ENCODE peak calls at places on chromosome 22, in ten cellular contexts. C is neural progenitor cell, U is heart left ventricle, R is uterus, L is A673, H is psoas muscle, V is fibroblast of lung, Q is stomach, G is HCT116, M is transverse colon. N is an unnamed sample. For H3K27me3, the result is how much of the 10 kb centered on the place peaks cover.

GRCh38 chr22:31229402-31230140 is 17.5 kb downstream of the LIMK2 start:
- DNase-seq in C (peak), U (peak), R (peak), L (peak), H (no peak), V (peak), Q (peak), G (no peak), M (peak), N (no peak)

GRCh38 chr22:49721211-49721763 is 106.4 kb downstream of the BRD1 start:
- DNase-seq in C (no peak), U (no peak), R (no peak), L (no peak), H (no peak), V (no peak), Q (no peak), G (no peak), M (no peak), N (no peak)

GRCh38 chr22:43860126-43860525 is 2.2 kb downstream of the SULT4A1 start:
- DNase-seq in C (no peak), U (no peak), R (no peak), L (no peak), H (peak), V (no peak), Q (no peak), G (no peak), M (no peak), N (no peak)

GRCh38 chr22:25403752-25404471 is 160.6 kb upstream of the GRK3 start:
- DNase-seq in C (peak), U (no peak), R (no peak), L (peak), H (no peak), V (peak), Q (no peak), G (no peak), M (no peak), N (no peak)

GRCh38 chr22:22210375-22210774 is 34.2 kb upstream of the VPREB1 start:
- DNase-seq in C (no peak), U (no peak), R (no peak), L (no peak), H (no peak), V (peak), Q (no peak), G (peak), M (no peak), N (peak)

GRCh38 chr22:43521716-43522115 is 109.9 kb downstream of the MPPED1 start:
- DNase-seq in C (no peak), U (no peak), R (no peak), L (no peak), H (no peak), V (no peak), Q (no peak), G (no peak), M (no peak), N (peak)

GRCh38 chr22:50326225-50326958 is 420 bp downstream of the DENND6B start:
- DNase-seq in C (no peak), U (no peak), R (no peak), L (no peak), H (no peak), V (no peak), Q (no peak), G (no peak), M (no peak), N (no peak)

GRCh38 chr22:23180301-23180892 is at the start of gene BCR:
- DNase-seq in C (peak), U (peak), R (peak), L (peak), H (peak), V (peak), Q (peak), G (peak), M (peak), N (no peak)

GRCh38 chr22:49269928-49270327 is 557.7 kb downstream of the BRD1 start:
- DNase-seq in C (peak), U (no peak), R (no peak), L (no peak), H (no peak), V (no peak), Q (peak), G (no peak), M (no peak), N (no peak)

GRCh38 chr22:30868663-30869385 is 99.8 kb downstream of the MORC2 start:
- DNase-seq in C (no peak), U (peak), R (peak), L (no peak), H (peak), V (peak), Q (no peak), G (no peak), M (peak), N (no peak)

GRCh38 chr22:33083212-33083611 is 25.0 kb upstream of the SYN3 start:
- DNase-seq in C (no peak), U (no peak), R (no peak), L (no peak), H (no peak), V (no peak), Q (no peak), G (no peak), M (no peak), N (no peak)

GRCh38 chr22:49503321-49503720 is 324.4 kb downstream of the BRD1 start:
- DNase-seq in C (no peak), U (no peak), R (no peak), L (no peak), H (no peak), V (no peak), Q (no peak), G (no peak), M (no peak), N (no peak)

DNA sequence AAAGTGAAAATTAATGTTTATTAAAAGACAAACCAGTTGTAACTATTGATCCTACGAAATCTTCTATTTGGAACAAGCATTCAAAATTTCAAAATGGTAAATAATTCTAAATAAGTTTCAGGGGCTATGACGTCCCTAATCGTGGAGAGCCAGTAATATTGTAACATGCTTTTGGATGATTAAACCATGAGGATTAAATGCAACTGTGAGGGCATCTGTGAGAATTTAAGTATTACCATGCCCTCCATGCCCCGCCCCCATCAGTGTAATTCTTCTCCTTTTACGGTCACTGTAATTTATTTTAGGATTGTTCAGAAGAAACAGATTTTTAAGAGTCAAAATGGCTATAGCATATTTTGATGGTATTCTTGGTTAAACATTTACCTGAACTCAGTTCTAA is 133.2 kb downstream of the APOL5 start:
- DNase-seq in C (no peak), U (no peak), R (no peak), L (no peak), H (no peak), V (no peak), Q (no peak), G (no peak), M (no peak), N (no peak)
- H3K27ac ChIP-seq in C (no peak), U (no peak), R (no peak), L (peak), H (peak), V (no peak), Q (no peak), G (no peak), M (peak), N (no peak)

DNA sequence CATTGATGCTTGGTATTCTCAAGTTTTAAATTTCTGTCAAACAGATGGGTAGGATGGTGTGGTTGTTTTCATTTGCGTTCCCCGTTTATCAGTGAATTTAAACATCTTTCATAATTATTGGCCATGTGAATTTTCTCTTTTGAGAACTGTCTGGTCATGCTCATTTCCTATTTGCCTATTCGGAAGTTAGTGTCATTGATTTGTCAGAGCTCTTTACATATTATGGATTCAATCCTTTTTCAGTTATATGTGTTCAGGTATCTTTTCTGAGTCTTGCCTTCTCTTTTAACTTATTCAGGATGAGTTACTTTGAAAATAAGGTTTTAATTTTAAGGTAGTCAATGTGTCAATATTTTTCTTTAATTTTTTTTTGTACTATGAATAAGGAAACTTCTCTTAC is 315.7 kb downstream of the MN1 start:
- DNase-seq in C (no peak), U (no peak), R (no peak), L (no peak), H (no peak), V (no peak), Q (no peak), G (no peak), M (no peak), N (no peak)
- H3K27me3 ChIP-seq in C (under half), U (under half), R (under half), L (under half), H (under half), V (under half), Q (under half), G (under half), M (under half), N (under half)

GRCh38 chr22:37419916-37420655 is 7.2 kb downstream of the ELFN2 start:
- DNase-seq in C (peak), U (no peak), R (no peak), L (no peak), H (no peak), V (no peak), Q (no peak), G (no peak), M (no peak), N (no peak)
- TF ChIP-seq CTCF in C (no peak), U (no peak), R (no peak), L (no peak), H (no peak), V (no peak), Q (no peak), G (no peak), M (no peak), N (peak)

DNA sequence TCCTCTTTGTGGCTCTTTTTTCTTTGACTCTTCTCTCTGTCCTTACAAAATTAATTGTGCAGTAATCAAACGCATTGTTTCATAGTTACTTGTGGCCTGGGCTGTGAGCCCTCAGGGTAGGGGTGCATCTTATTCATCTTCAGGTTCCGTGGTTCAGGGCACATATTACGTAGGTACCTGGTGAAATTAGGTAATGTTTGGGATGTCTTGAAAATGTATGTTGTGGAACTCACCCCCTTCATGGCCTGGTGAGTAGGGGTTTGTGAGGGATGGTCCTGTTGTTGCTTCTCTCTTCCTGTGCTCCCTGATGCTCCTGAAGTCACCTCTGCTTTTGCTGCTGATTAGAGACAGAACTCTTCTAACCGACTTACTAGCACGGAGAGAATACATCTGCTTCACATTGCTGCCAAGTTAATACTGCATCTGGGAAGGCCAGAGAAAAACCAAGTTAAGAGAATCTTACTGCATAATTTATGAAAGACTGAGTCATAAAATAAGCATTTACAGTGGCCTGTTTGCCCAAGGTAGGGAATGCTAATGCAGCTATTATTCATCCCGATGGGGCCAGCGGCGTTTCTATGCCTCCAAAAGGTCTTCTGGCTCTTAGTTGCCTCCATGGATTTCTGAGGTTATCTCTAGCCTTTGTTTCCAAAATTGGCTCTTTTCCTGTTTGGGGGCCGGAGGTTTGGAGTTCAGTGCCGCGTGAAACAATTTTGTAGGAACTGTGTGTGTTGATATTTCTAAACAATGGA is 66.9 kb downstream of the TBC1D22A start:
- DNase-seq in C (no peak), U (no peak), R (no peak), L (peak), H (no peak), V (peak), Q (no peak), G (no peak), M (no peak), N (peak)
- H3K27ac ChIP-seq in C (no peak), U (no peak), R (peak), L (peak), H (no peak), V (peak), Q (peak), G (no peak), M (peak), N (peak)

GRCh38 chr22:27046603-27047002 is 389.2 kb downstream of the MIAT start:
- DNase-seq in C (no peak), U (no peak), R (no peak), L (no peak), H (no peak), V (no peak), Q (no peak), G (no peak), M (no peak), N (no peak)

GRCh38 chr22:27046126-27046525 is 388.7 kb downstream of the MIAT start:
- DNase-seq in C (no peak), U (no peak), R (no peak), L (no peak), H (no peak), V (no peak), Q (no peak), G (no peak), M (no peak), N (peak)

GRCh38 chr22:27043246-27043645 is 385.9 kb downstream of the MIAT start:
- DNase-seq in C (no peak), U (no peak), R (no peak), L (no peak), H (no peak), V (no peak), Q (no peak), G (no peak), M (no peak), N (no peak)

GRCh38 chr22:27045103-27045940 is 387.9 kb downstream of the MIAT start:
- DNase-seq in C (no peak), U (no peak), R (no peak), L (peak), H (no peak), V (peak), Q (no peak), G (no peak), M (no peak), N (peak)

DNA sequence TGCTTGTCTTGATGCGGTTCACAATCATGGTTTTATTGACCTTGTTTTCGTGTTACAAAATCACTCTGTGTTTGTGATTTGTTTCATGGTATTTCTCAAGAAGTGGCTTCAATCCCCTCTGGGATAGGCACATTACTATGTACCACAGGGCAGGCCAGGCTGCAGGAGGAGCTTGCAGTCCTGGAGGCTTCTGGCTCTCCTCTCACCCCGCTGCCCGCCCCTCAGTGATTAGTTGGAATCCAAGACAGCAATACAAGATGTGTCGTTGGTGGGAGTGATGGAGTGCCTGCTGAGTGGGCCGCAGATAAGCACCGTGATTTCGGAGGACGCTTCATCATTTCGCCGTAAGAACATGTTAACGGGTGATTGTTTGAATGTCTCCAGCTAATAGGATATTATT is 384.4 kb downstream of the MIAT start:
- DNase-seq in C (no peak), U (no peak), R (no peak), L (no peak), H (no peak), V (no peak), Q (no peak), G (no peak), M (no peak), N (no peak)
- H3K27me3 ChIP-seq in C (under half), U (under half), R (under half), L (under half), H (under half), V (under half), Q (under half), G (half or more), M (under half), N (under half)

GRCh38 chr22:29306175-29306829 is at the start of gene GAS2L1:
- DNase-seq in C (peak), U (peak), R (peak), L (peak), H (peak), V (peak), Q (peak), G (peak), M (peak), N (peak)
- TF ChIP-seq CTCF in C (peak), U (peak), R (peak), L (peak), H (peak), V (peak), Q (peak), G (no peak), M (peak), N (peak)

GRCh38 chr22:41540006-41540315 is 4.3 kb downstream of the POLR3H start:
- DNase-seq in C (no peak), U (no peak), R (no peak), L (no peak), H (no peak), V (no peak), Q (no peak), G (no peak), M (no peak), N (no peak)
- H3K27ac ChIP-seq in C (no peak), U (no peak), R (no peak), L (no peak), H (no peak), V (no peak), Q (no peak), G (no peak), M (peak), N (no peak)

DNA sequence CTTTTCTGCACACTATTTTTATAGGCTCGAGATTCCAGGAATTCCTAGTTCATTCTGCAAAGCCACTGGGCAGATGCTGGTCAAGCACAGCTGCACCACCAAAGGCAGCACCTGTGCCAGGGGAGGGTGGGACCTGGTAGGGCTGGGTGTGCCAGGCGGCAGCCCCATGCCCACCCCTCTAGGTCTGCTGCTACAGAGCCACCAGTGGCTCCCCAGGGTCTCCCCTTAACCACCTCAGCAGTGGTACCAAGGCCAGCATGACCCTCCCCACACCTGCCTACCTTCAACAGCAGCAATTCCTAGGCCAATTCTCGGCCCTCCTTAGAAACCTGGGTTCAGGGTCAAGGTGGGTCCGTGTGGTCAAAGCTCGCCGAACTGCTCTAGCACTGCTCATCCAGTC is 39.5 kb downstream of the PHF21B start:
- DNase-seq in C (no peak), U (no peak), R (no peak), L (no peak), H (no peak), V (no peak), Q (no peak), G (no peak), M (no peak), N (no peak)
- H3K27me3 ChIP-seq in C (under half), U (under half), R (under half), L (under half), H (under half), V (under half), Q (under half), G (under half), M (under half), N (under half)

GRCh38 chr22:35842954-35843353 is 125.3 kb downstream of the APOL5 start:
- DNase-seq in C (peak), U (peak), R (no peak), L (peak), H (no peak), V (peak), Q (no peak), G (peak), M (no peak), N (peak)
- TF ChIP-seq CTCF in C (peak), U (peak), R (peak), L (peak), H (peak), V (peak), Q (peak), G (peak), M (peak), N (peak)

N was measured in foreskin keratinocyte.